ENCODE peak calls at places on chromosomes 13 and 19, in ten cellular contexts. O is IMR-90, W is neural progenitor cell, U is adrenal gland, K is Caco-2, L is heart left ventricle, A is right atrium auricular region, Q is OCI-LY7, Z is breast epithelium, C is endodermal cell. F is an unnamed sample.
A peak's percentile ranks its signal among the peaks of the same experiment; 100 is the strongest.

GRCh38 chr13:29227560-29227959 is 367.9 kb downstream of the SLC7A1 start:
- DNase-seq in O (no peak), W (no peak), U (no peak), K (no peak), L (no peak), A (no peak), Q (no peak), Z (no peak), C (no peak), F (no peak)

GRCh38 chr13:41075034-41075433 is 13.7 kb downstream of the WBP4 start:
- DNase-seq in O (peak; percentile 49), W (peak; percentile 46), U (peak; percentile 48), K (no peak), L (no peak), A (no peak), Q (peak; percentile 66), Z (no peak), C (no peak), F (peak; percentile 9)

GRCh38 chr19:18499055-18499775 is 22.7 kb downstream of the ELL start:
- DNase-seq in O (no peak), W (no peak), U (no peak), K (no peak), L (no peak), A (no peak), Q (no peak), Z (no peak), C (no peak), F (no peak)

GRCh38 chr13:33172400-33172799 is 113.2 kb downstream of the STARD13 start:
- DNase-seq in O (no peak), W (no peak), U (no peak), K (no peak), L (no peak), A (no peak), Q (no peak), Z (no peak), C (no peak), F (no peak)

GRCh38 chr19:32652893-32653625 is 21.9 kb downstream of the ANKRD27 start:
- DNase-seq in O (peak; percentile 81), W (no peak), U (peak; percentile 85), K (no peak), L (peak; percentile 87), A (peak; percentile 68), Q (no peak), Z (peak; percentile 70), C (no peak), F (peak; percentile 78)

GRCh38 chr13:95641291-95641811 is 3.2 kb downstream of the DZIP1 start:
- DNase-seq in O (peak; percentile 27), W (peak; percentile 47), U (no peak), K (no peak), L (no peak), A (no peak), Q (no peak), Z (no peak), C (peak; percentile 74), F (no peak)

GRCh38 chr19:5997371-5997770 is 19.4 kb upstream of the RANBP3 start:
- DNase-seq in O (no peak), W (peak; percentile 53), U (no peak), K (no peak), L (no peak), A (no peak), Q (no peak), Z (no peak), C (peak; percentile 86), F (no peak)

GRCh38 chr19:16330368-16330801 is 5.8 kb downstream of the KLF2 start:
- DNase-seq in O (peak; percentile 90), W (no peak), U (peak; percentile 76), K (peak; percentile 56), L (peak; percentile 85), A (peak; percentile 93), Q (peak; percentile 67), Z (peak; percentile 63), C (peak; percentile 71), F (peak; percentile 90)

GRCh38 chr13:102651392-102651791 is 43.5 kb downstream of the METTL21C start:
- DNase-seq in O (peak; percentile 61), W (no peak), U (no peak), K (no peak), L (no peak), A (no peak), Q (no peak), Z (no peak), C (no peak), F (peak; percentile 32)

GRCh38 chr13:75550159-75550567 is 572 bp downstream of the UCHL3 start:
- DNase-seq in O (peak; percentile 87), W (peak; percentile 10), U (peak; percentile 48), K (peak; percentile 44), L (no peak), A (no peak), Q (peak; percentile 32), Z (no peak), C (no peak), F (peak; percentile 57)

GRCh38 chr13:39942177-39942900 is 286.9 kb downstream of the COG6 start:
- DNase-seq in O (no peak), W (no peak), U (no peak), K (no peak), L (no peak), A (no peak), Q (no peak), Z (no peak), C (peak; percentile 51), F (no peak)

GRCh38 chr13:113084094-113084942 is 21.3 kb upstream of the F7 start:
- DNase-seq in O (no peak), W (no peak), U (no peak), K (no peak), L (peak; percentile 59), A (no peak), Q (no peak), Z (no peak), C (no peak), F (no peak)

GRCh38 chr13:113087923-113088690 is 17.5 kb upstream of the F7 start:
- DNase-seq in O (no peak), W (no peak), U (no peak), K (no peak), L (peak; percentile 42), A (no peak), Q (no peak), Z (no peak), C (peak; percentile 29), F (no peak)

GRCh38 chr13:113084943-113085540 is 20.5 kb upstream of the F7 start:
- DNase-seq in O (no peak), W (no peak), U (no peak), K (no peak), L (peak; percentile 51), A (no peak), Q (no peak), Z (no peak), C (no peak), F (no peak)

GRCh38 chr13:113086991-113087922 is 18.3 kb upstream of the F7 start:
- DNase-seq in O (no peak), W (no peak), U (no peak), K (no peak), L (peak; percentile 59), A (no peak), Q (no peak), Z (no peak), C (no peak), F (no peak)

DNA sequence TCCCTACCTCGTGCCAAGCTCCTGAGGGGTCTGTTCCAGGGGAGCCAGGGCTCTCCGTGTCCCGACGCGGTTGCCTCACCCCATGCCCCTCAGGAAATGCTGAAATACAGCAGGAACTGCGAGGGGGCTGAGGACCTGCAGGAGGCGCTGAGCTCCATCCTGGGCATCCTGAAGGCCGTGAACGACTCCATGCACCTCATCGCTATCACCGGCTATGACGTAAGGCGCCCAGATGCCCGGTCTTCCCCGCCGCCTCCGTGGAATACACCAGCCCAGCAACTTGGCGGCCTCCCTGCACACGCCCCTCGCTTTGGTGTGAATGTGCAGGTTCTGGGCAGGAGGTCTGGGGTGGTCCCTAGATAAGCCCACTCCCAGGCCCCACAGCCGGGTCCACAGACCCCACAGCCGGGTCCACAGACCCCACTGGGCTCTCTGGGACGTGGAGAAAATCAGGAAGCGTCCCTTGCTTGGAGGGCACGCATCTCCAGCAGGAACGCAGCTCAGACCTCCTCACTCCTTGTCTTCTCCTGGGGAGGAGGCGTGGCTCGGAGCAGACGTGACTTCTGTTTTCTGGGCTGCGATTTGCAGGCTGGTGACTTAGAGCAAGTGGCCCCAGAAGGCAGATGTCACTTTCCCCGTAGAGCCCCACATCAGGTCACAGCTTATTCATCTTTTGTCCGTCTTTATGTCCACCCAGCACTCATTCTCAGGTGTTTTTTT is 19.4 kb upstream of the F7 start:
- DNase-seq in O (peak; percentile 12), W (peak; percentile 55), U (no peak), K (no peak), L (peak; percentile 37), A (no peak), Q (no peak), Z (no peak), C (peak; percentile 76), F (no peak)
- TF ChIP-seq CTCF in O (peak; percentile 43), W (peak; percentile 49), U (no peak), K (no peak), L (no peak), A (no peak), Q (no peak), Z (no peak), C (peak; percentile 69), F (no peak)

DNA sequence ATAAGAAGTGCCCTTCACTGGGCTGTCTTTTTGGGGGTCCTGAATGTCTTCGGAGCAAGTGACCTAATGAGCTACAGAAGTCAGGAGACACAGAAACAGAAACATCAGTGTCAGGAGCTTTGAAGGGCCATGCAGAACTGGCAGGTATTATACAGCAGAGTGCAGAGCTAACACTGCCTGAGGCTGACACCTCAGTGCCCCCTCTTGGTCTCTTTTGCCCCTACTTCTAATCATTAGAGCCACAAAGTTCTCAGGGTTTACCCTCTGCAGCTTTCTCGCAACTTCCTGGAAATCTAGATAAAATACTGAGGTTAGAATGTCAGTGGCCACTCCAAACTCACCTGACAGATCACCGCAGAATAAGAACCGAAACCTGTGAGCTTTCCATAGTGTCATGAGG is 172.7 kb downstream of the B3GLCT start:
- DNase-seq in O (no peak), W (no peak), U (no peak), K (no peak), L (no peak), A (no peak), Q (peak; percentile 71), Z (no peak), C (no peak), F (no peak)
- H3K4me1 ChIP-seq in O (no peaks in the 10 kb centered on the region), W (peaks cover 11% of the 10 kb centered on the region), U (no peaks in the 10 kb centered on the region), K (no peaks in the 10 kb centered on the region), L (no peaks in the 10 kb centered on the region), A (no peaks in the 10 kb centered on the region), Q (peaks cover 15% of the 10 kb centered on the region), Z (no peaks in the 10 kb centered on the region), C (no peaks in the 10 kb centered on the region), F (no peaks in the 10 kb centered on the region)

DNA sequence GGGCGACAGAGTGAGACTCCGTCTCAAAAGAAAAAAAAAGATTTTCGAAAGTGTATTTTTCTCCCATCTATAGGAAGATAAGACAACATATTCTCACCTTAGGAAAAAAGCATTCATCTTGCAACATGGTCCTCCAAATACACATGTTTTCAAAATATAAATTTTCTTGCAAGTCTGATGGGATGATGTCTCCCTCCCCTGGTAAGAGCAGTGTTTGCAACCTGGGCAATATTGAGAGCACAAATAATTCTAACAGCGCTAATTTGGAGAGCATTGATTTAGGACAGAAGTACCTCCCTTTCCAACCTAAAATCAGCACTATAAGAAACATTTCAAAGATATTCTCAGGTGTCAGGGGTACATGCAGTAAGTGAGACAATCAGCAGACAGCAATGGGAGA is 61.0 kb upstream of the SHISA2 start:
- DNase-seq in O (peak; percentile 10), W (peak; percentile 18), U (no peak), K (no peak), L (no peak), A (no peak), Q (no peak), Z (no peak), C (no peak), F (no peak)
- TF ChIP-seq CTCF in O (peak; percentile 22), W (peak; percentile 68), U (no peak), K (peak; percentile 42), L (no peak), A (no peak), Q (peak; percentile 51), Z (no peak), C (peak; percentile 80), F (peak; percentile 20)

GRCh38 chr13:25683056-25683455 is 311.3 kb downstream of the ATP8A2 start:
- DNase-seq in O (no peak), W (no peak), U (no peak), K (no peak), L (no peak), A (no peak), Q (no peak), Z (no peak), C (no peak), F (no peak)
- H3K4me1 ChIP-seq in O (no peaks in the 10 kb centered on the region), W (no peaks in the 10 kb centered on the region), U (no peaks in the 10 kb centered on the region), K (no peaks in the 10 kb centered on the region), L (peaks cover 11% of the 10 kb centered on the region), A (no peaks in the 10 kb centered on the region), Q (no peaks in the 10 kb centered on the region), Z (no peaks in the 10 kb centered on the region), C (peaks cover 4% of the 10 kb centered on the region), F (no peaks in the 10 kb centered on the region)

F was measured in fibroblast of lung.